ENCODE peak calls at places on chromosomes 12 and 14, in five cellular contexts. R is stimulated activated CD8-positive, alpha-beta memory T cell treated with anti-CD3 and anti-CD28 coated beads, Interleukin-7, amount 100 ng/mL, for 1 hour; V is tibial artery; E is A549; Q is epithelial cell of esophagus. A is an unnamed sample.

GRCh38 chr14:64478634-64479250 is 13.4 kb downstream of the AKAP5 start:
- DNase-seq in Q (peak), V (no peak), R (no peak), E (no peak), A (no peak)

GRCh38 chr12:66647034-66647691 is 31.7 kb downstream of the GRIP1 start:
- DNase-seq in R (no peak), V (no peak), E (no peak), Q (peak), A (no peak)

GRCh38 chr12:46664771-46665287 is 161.0 kb downstream of the SLC38A4 start:
- DNase-seq in R (no peak), E (peak), Q (peak), V (no peak), A (no peak)

GRCh38 chr12:27859648-27860047 is 79.6 kb upstream of the MANSC4 start:
- DNase-seq in Q (no peak), R (no peak), E (no peak), V (no peak), A (no peak)

GRCh38 chr14:104373855-104374717 is 205.5 kb upstream of the C14orf180 start:
- DNase-seq in Q (no peak), V (no peak), E (no peak), R (no peak), A (no peak)

GRCh38 chr14:92495041-92495440 is 18.5 kb upstream of the RIN3 start:
- DNase-seq in R (no peak), E (peak), Q (peak), V (no peak), A (peak)

GRCh38 chr12:81859521-81859920 is 100.4 kb upstream of the PPFIA2 start:
- DNase-seq in V (no peak), E (no peak), R (no peak), Q (peak), A (no peak)

GRCh38 chr12:100295764-100296555 is 29.0 kb downstream of the SCYL2 start:
- DNase-seq in E (no peak), Q (peak), R (no peak), V (no peak), A (no peak)

GRCh38 chr12:92444763-92445162 is 258.0 kb upstream of the PLEKHG7 start:
- DNase-seq in Q (no peak), R (no peak), V (peak), E (no peak), A (no peak)

GRCh38 chr12:95304673-95305198 is 87.1 kb downstream of the VEZT start:
- DNase-seq in E (no peak), R (no peak), V (no peak), Q (no peak), A (no peak)

GRCh38 chr12:92927055-92927435 is 2.0 kb downstream of the EEA1 start:
- DNase-seq in V (no peak), R (no peak), Q (peak), E (peak), A (no peak)